ENCODE peak calls at places on chromosome 3, in nine cellular contexts. Z is SK-N-SH; H is IMR-90; U is osteocyte; A is Daoy; E is LoVo; B is activated CD4-positive, alpha-beta T cell treated with anti-CD3 and anti-CD28 coated beads, Interleukin-2, amount 50 U/mL, for 48 hours; R is left cardiac atrium; G is esophagus muscularis mucosa. J is an unnamed sample.

GRCh38 chr3:23264413-23264812 is 61.3 kb downstream of the UBE2E2 start:
- DNase-seq in G (no peak), E (no peak), H (peak; percentile 80), R (no peak), B (no peak), U (no peak), Z (no peak), A (peak; percentile 24), J (peak; percentile 51)

GRCh38 chr3:122102191-122102935 is 47.2 kb downstream of the CD86 start:
- DNase-seq in Z (no peak), R (no peak), G (no peak), A (no peak), E (no peak), B (peak; percentile 51), H (no peak), U (peak; percentile 23), J (no peak)

GRCh38 chr3:53703630-53704362 is 142.4 kb downstream of the CHDH start:
- DNase-seq in B (no peak), H (no peak), U (no peak), E (no peak), Z (no peak), G (peak; percentile 90), R (no peak), A (no peak), J (no peak)

GRCh38 chr3:39990532-39990931 is 181.1 kb downstream of the MYRIP start:
- DNase-seq in B (peak; percentile 24), A (peak; percentile 4), E (peak; percentile 47), Z (peak; percentile 30), R (no peak), G (no peak), H (peak; percentile 3), U (no peak), J (peak; percentile 46)

GRCh38 chr3:196184881-196185280 is 26.3 kb downstream of the ZDHHC19 start:
- DNase-seq in A (no peak), Z (peak; percentile 10), E (no peak), U (no peak), H (no peak), B (no peak), G (no peak), R (no peak), J (no peak)

GRCh38 chr3:109132801-109133473 is 3.6 kb upstream of the C3orf85 start:
- DNase-seq in A (peak; percentile 3), Z (no peak), H (peak; percentile 0), G (no peak), B (no peak), U (no peak), E (peak; percentile 79), R (no peak), J (peak; percentile 16)

GRCh38 chr3:86969500-86970189 is 21.3 kb downstream of the VGLL3 start:
- DNase-seq in B (peak; percentile 19), Z (peak; percentile 42), E (peak; percentile 44), G (no peak), H (peak; percentile 61), U (no peak), R (no peak), A (peak; percentile 51), J (peak; percentile 72)

GRCh38 chr3:52281980-52282801 is 3.7 kb upstream of the WDR82 start:
- DNase-seq in Z (no peak), B (no peak), E (peak; percentile 60), R (no peak), H (no peak), A (no peak), U (no peak), G (no peak), J (no peak)

GRCh38 chr3:135895106-135895733 is 70.3 kb upstream of the PPP2R3A start:
- DNase-seq in G (no peak), Z (peak; percentile 57), U (no peak), R (peak; percentile 74), H (peak; percentile 79), B (peak; percentile 65), A (peak; percentile 78), E (peak; percentile 71), J (peak; percentile 75)

GRCh38 chr3:132911741-132912415 is 126.3 kb upstream of the TMEM108 start:
- DNase-seq in G (no peak), H (no peak), B (no peak), R (no peak), U (no peak), Z (no peak), E (no peak), A (no peak), J (peak; percentile 2)

GRCh38 chr3:169548194-169548593 is 115.3 kb downstream of the MECOM start:
- DNase-seq in U (no peak), A (no peak), R (no peak), Z (no peak), H (no peak), B (no peak), E (no peak), G (no peak), J (no peak)

GRCh38 chr3:68057637-68058320 is 403.4 kb upstream of the SUCLG2 start:
- DNase-seq in Z (no peak), H (no peak), G (no peak), E (no peak), R (no peak), A (no peak), B (peak; percentile 50), U (no peak), J (no peak)

GRCh38 chr3:100553618-100554372 is 55.6 kb upstream of the ADGRG7 start:
- DNase-seq in E (no peak), G (no peak), R (no peak), A (no peak), U (no peak), H (no peak), Z (no peak), B (no peak), J (no peak)

GRCh38 chr3:56611364-56611763 is 54.4 kb downstream of the CCDC66 start:
- DNase-seq in Z (no peak), H (no peak), B (no peak), R (no peak), A (no peak), E (no peak), U (no peak), G (peak; percentile 60), J (no peak)

GRCh38 chr3:24060055-24060454 is 115.0 kb downstream of the NR1D2 start:
- DNase-seq in B (no peak), G (no peak), E (no peak), Z (no peak), U (no peak), R (no peak), H (peak; percentile 53), A (peak; percentile 55), J (peak; percentile 88)

J was measured in RPMI7951.